ENCODE peak calls at places on chromosomes 11 and 22, in nine cellular contexts. R, P, B, T, O, A, N, G and Q are unnamed samples.

GRCh38 chr11:105911454-105911853 is 110.6 kb downstream of the MSANTD4 start:
- DNase-seq in R (no peak), P (no peak), B (no peak), T (peak; percentile 83), O (no peak), A (no peak), N (no peak), G (no peak), Q (no peak)

GRCh38 chr11:126317681-126318641 is 14.1 kb downstream of the DCPS start:
- DNase-seq in R (peak; percentile 88), P (no peak), B (no peak), T (peak; percentile 91), O (no peak), A (no peak), N (peak; percentile 51), G (no peak), Q (no peak)

GRCh38 chr11:61026121-61027031 is 54.9 kb downstream of the CD6 start:
- DNase-seq in R (no peak), P (no peak), B (no peak), T (no peak), O (no peak), A (no peak), N (no peak), G (no peak), Q (no peak)

GRCh38 chr11:27545035-27545434 is 38.5 kb upstream of the LIN7C start:
- DNase-seq in R (no peak), P (no peak), B (no peak), T (no peak), O (no peak), A (no peak), N (no peak), G (no peak), Q (no peak)

GRCh38 chr11:19715373-19715772 is 2.7 kb downstream of the NAV2 start:
- DNase-seq in R (no peak), P (no peak), B (no peak), T (peak; percentile 81), O (no peak), A (no peak), N (no peak), G (no peak), Q (no peak)

GRCh38 chr22:21593406-21594232 is 26.1 kb downstream of the UBE2L3 start:
- DNase-seq in R (no peak), P (no peak), B (no peak), T (no peak), O (no peak), A (peak; percentile 38), N (no peak), G (peak; percentile 57), Q (no peak)

GRCh38 chr11:35487532-35488078 is 37.8 kb downstream of the PAMR1 start:
- DNase-seq in R (no peak), P (peak; percentile 14), B (no peak), T (peak; percentile 79), O (no peak), A (peak; percentile 15), N (peak; percentile 44), G (peak; percentile 64), Q (peak; percentile 23)

GRCh38 chr11:727859-728748 is 19.2 kb upstream of the TALDO1 start:
- DNase-seq in R (peak; percentile 97), P (no peak), B (peak; percentile 74), T (peak; percentile 87), O (peak; percentile 48), A (peak; percentile 98), N (peak; percentile 76), G (peak; percentile 77), Q (peak; percentile 44)